ENCODE peak calls at places on chromosomes 3 and 15, in four cellular contexts. One of them, this sample, is unnamed.

GRCh38 chr3:194224937-194225422 is 89.0 kb downstream of the HES1 start:
- DNase-seq in fibroblast of mammary gland: no peak
- DNase-seq in foreskin keratinocyte: no peak
- DNase-seq in ovary: no peak
- DNase-seq in this sample: no peak

GRCh38 chr3:47605646-47606045 is 27.0 kb upstream of the CSPG5 start:
- DNase-seq in fibroblast of mammary gland: peak
- DNase-seq in foreskin keratinocyte: peak
- DNase-seq in ovary: no peak
- DNase-seq in this sample: no peak

GRCh38 chr3:18445421-18446066 is 20.4 kb upstream of the SATB1 start:
- DNase-seq in fibroblast of mammary gland: no peak
- DNase-seq in foreskin keratinocyte: no peak
- DNase-seq in ovary: no peak
- DNase-seq in this sample: no peak

GRCh38 chr3:144636833-144637232 is 665.2 kb downstream of the DIPK2A start:
- DNase-seq in fibroblast of mammary gland: no peak
- DNase-seq in foreskin keratinocyte: no peak
- DNase-seq in ovary: no peak
- DNase-seq in this sample: no peak

GRCh38 chr15:60906275-60906674 is 322.8 kb downstream of the RORA start:
- DNase-seq in fibroblast of mammary gland: no peak
- DNase-seq in foreskin keratinocyte: no peak
- DNase-seq in ovary: no peak
- DNase-seq in this sample: no peak

GRCh38 chr3:27484002-27484844 is at the start of gene SLC4A7:
- DNase-seq in fibroblast of mammary gland: peak
- DNase-seq in foreskin keratinocyte: peak
- DNase-seq in ovary: peak
- DNase-seq in this sample: peak

GRCh38 chr3:184305577-184305976 is 6.5 kb downstream of the PSMD2 start:
- DNase-seq in fibroblast of mammary gland: peak
- DNase-seq in foreskin keratinocyte: no peak
- DNase-seq in ovary: no peak
- DNase-seq in this sample: peak

GRCh38 chr3:97823503-97824004 is 1.7 kb downstream of the CRYBG3 start:
- DNase-seq in fibroblast of mammary gland: peak
- DNase-seq in foreskin keratinocyte: no peak
- DNase-seq in ovary: no peak
- DNase-seq in this sample: peak

GRCh38 chr3:63655519-63655918 is 3.0 kb downstream of the SNTN start:
- DNase-seq in fibroblast of mammary gland: peak
- DNase-seq in foreskin keratinocyte: no peak
- DNase-seq in ovary: no peak
- DNase-seq in this sample: peak

GRCh38 chr3:159732172-159733111 is 256.2 kb upstream of the IL12A start:
- DNase-seq in fibroblast of mammary gland: peak
- DNase-seq in foreskin keratinocyte: peak
- DNase-seq in ovary: no peak
- DNase-seq in this sample: peak

GRCh38 chr3:183839751-183840150 is 14.4 kb upstream of the MAP6D1 start:
- DNase-seq in fibroblast of mammary gland: no peak
- DNase-seq in foreskin keratinocyte: no peak
- DNase-seq in ovary: no peak
- DNase-seq in this sample: no peak

GRCh38 chr15:89356634-89357298 is 22.1 kb upstream of the POLG start:
- DNase-seq in fibroblast of mammary gland: no peak
- DNase-seq in foreskin keratinocyte: no peak
- DNase-seq in ovary: no peak
- DNase-seq in this sample: no peak

GRCh38 chr3:129289201-129289921 is 10.7 kb downstream of the HMCES start:
- DNase-seq in fibroblast of mammary gland: peak
- DNase-seq in foreskin keratinocyte: peak
- DNase-seq in ovary: no peak
- DNase-seq in this sample: peak

GRCh38 chr3:156551261-156551660 is 3.7 kb downstream of the SSR3 start:
- DNase-seq in fibroblast of mammary gland: peak
- DNase-seq in foreskin keratinocyte: no peak
- DNase-seq in ovary: no peak
- DNase-seq in this sample: peak

GRCh38 chr3:34382859-34383258 is 584.4 kb downstream of the PDCD6IP start:
- DNase-seq in fibroblast of mammary gland: no peak
- DNase-seq in foreskin keratinocyte: peak
- DNase-seq in ovary: no peak
- DNase-seq in this sample: no peak

GRCh38 chr15:63504979-63505841 is 817 bp downstream of the USP3 start:
- DNase-seq in fibroblast of mammary gland: peak
- DNase-seq in foreskin keratinocyte: no peak
- DNase-seq in ovary: peak
- DNase-seq in this sample: peak

GRCh38 chr3:188491276-188491687 is 337.3 kb downstream of the LPP start:
- DNase-seq in fibroblast of mammary gland: peak
- DNase-seq in foreskin keratinocyte: no peak
- DNase-seq in ovary: no peak
- DNase-seq in this sample: peak

GRCh38 chr3:96869316-96869715 is 54.9 kb downstream of the EPHA6 start:
- DNase-seq in fibroblast of mammary gland: no peak
- DNase-seq in foreskin keratinocyte: peak
- DNase-seq in ovary: no peak
- DNase-seq in this sample: no peak

GRCh38 chr3:127720161-127720823 is 47.5 kb downstream of the ABTB1 start:
- DNase-seq in fibroblast of mammary gland: no peak
- DNase-seq in foreskin keratinocyte: no peak
- DNase-seq in ovary: no peak
- DNase-seq in this sample: no peak

GRCh38 chr3:102941761-102942160 is 506.9 kb downstream of the ZPLD1 start:
- DNase-seq in fibroblast of mammary gland: no peak
- DNase-seq in foreskin keratinocyte: no peak
- DNase-seq in ovary: no peak
- DNase-seq in this sample: no peak

GRCh38 chr15:70701891-70702568 is 61.3 kb downstream of the UACA start:
- DNase-seq in fibroblast of mammary gland: peak
- DNase-seq in foreskin keratinocyte: peak
- DNase-seq in ovary: no peak
- DNase-seq in this sample: peak

GRCh38 chr15:89556413-89557262 is 18.6 kb upstream of the TICRR start:
- DNase-seq in fibroblast of mammary gland: peak
- DNase-seq in foreskin keratinocyte: peak
- DNase-seq in ovary: peak
- DNase-seq in this sample: peak

GRCh38 chr3:110246796-110247369 is 824.7 kb upstream of the NECTIN3 start:
- DNase-seq in fibroblast of mammary gland: peak
- DNase-seq in foreskin keratinocyte: no peak
- DNase-seq in ovary: no peak
- DNase-seq in this sample: no peak

GRCh38 chr15:65873271-65873670 is 4.0 kb downstream of the RAB11A start:
- DNase-seq in fibroblast of mammary gland: no peak
- DNase-seq in foreskin keratinocyte: no peak
- DNase-seq in ovary: no peak
- DNase-seq in this sample: no peak

This sample was measured in HCEC 1CT.